ENCODE peak calls at places on chromosomes 3 and 15, in four cellular contexts. O is Panc1, F is H1, T is uterus. B is an unnamed sample.
A peak's percentile ranks its signal among the peaks of the same experiment; 100 is the strongest.

GRCh38 chr3:10507331-10507730 is 1.9 kb upstream of the ATP2B2 start:
- DNase-seq in O (no peak), F (no peak), T (no peak), B (no peak)

GRCh38 chr3:51992017-51992682 is 3.5 kb downstream of the RPL29 start:
- DNase-seq in O (no peak), F (no peak), T (no peak), B (no peak)

GRCh38 chr15:80375968-80376891 is 28.0 kb upstream of the ARNT2 start:
- DNase-seq in O (no peak), F (no peak), T (no peak), B (no peak)

GRCh38 chr3:23734481-23734880 is 71.3 kb upstream of the UBE2E1 start:
- DNase-seq in O (no peak), F (no peak), T (no peak), B (no peak)

GRCh38 chr15:72534522-72534921 is 60.4 kb downstream of the ARIH1 start:
- DNase-seq in O (no peak), F (no peak), T (no peak), B (no peak)

GRCh38 chr3:3902156-3902555 is 102.9 kb downstream of the LRRN1 start:
- DNase-seq in O (no peak), F (no peak), T (no peak), B (no peak)

GRCh38 chr15:77420610-77421369 is at the start of gene HMG20A:
- DNase-seq in O (peak; percentile 76), F (no peak), T (peak; percentile 72), B (peak; percentile 69)

GRCh38 chr3:67692621-67693020 is 38.2 kb upstream of the SUCLG2 start:
- DNase-seq in O (no peak), F (no peak), T (no peak), B (no peak)

GRCh38 chr3:152638707-152639450 is 196.1 kb upstream of the P2RY1 start:
- DNase-seq in O (no peak), F (no peak), T (peak; percentile 72), B (no peak)

GRCh38 chr3:78402720-78403119 is 1362.8 kb downstream of the ROBO2 start:
- DNase-seq in O (no peak), F (no peak), T (no peak), B (no peak)

GRCh38 chr3:42735021-42735420 is 32.4 kb upstream of the HHATL start:
- DNase-seq in O (no peak), F (no peak), T (no peak), B (no peak)

GRCh38 chr15:63500265-63501250 is 3.8 kb upstream of the USP3 start:
- DNase-seq in O (no peak), F (no peak), T (no peak), B (no peak)

GRCh38 chr3:177521305-177521704 is 324.0 kb upstream of the TBL1XR1 start:
- DNase-seq in O (no peak), F (peak; percentile 33), T (no peak), B (no peak)
- TF ChIP-seq CTCF in O (no peak), F (peak; percentile 53), T (no peak), B (peak; percentile 12)

GRCh38 chr3:41600616-41601015 is 361.3 kb downstream of the ULK4 start:
- DNase-seq in O (no peak), F (no peak), T (no peak), B (no peak)
- H3K27ac ChIP-seq in O (no peak overlapping the region), F (no peak overlapping the region), T (no peak overlapping the region), B (no peak overlapping the region)

DNA sequence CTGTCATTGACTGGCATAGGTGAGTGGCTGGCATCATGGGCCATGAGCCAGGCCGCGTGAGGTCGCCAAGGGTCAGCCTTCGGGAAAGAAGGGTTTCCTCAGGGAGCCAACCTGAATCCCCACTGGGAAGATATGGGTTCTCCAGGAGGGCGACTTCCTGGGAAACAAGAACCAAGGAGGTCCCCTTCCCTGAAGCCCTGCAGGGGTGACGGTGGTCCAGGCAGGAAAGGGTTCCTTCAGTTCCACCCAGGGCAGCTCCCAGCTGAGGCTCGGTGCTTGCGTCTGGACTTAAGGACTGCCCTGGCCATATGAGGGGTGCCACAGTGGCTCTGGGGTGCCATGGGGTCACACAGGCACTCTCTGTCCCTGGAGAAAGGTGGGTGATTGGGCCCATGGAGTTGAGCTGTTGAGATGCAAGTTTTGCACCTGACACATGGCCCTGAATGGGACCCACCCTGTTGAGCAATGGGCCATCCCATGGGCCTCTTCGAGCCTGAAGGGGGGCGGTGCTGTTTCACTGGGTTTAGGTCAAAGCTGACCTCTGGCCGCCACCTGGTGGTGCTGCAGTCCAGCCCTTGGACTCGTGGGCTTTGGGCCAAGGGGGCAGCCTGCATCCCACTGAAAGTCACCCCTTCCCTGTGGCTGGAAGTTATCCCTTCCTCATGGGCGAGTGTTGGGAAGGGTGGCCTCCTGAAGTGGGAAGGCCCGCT is 228.1 kb downstream of the SNRPN start:
- DNase-seq in O (no peak), F (no peak), T (no peak), B (no peak)
- H3K9me3 ChIP-seq in O (no peaks in the 10 kb centered on the region), F (peaks cover 68% of the 10 kb centered on the region), T (no peaks in the 10 kb centered on the region), B (no peaks in the 10 kb centered on the region)

GRCh38 chr15:66155065-66155464 is 98.5 kb downstream of the MEGF11 start:
- DNase-seq in O (no peak), F (no peak), T (no peak), B (no peak)

GRCh38 chr15:66153549-66154415 is 99.8 kb downstream of the MEGF11 start:
- DNase-seq in O (no peak), F (no peak), T (no peak), B (peak; percentile 23)

GRCh38 chr15:66152650-66153049 is 100.9 kb downstream of the MEGF11 start:
- DNase-seq in O (no peak), F (no peak), T (no peak), B (no peak)

GRCh38 chr15:66154581-66154980 is 99.0 kb downstream of the MEGF11 start:
- DNase-seq in O (no peak), F (no peak), T (no peak), B (no peak)

GRCh38 chr15:66156310-66156975 is 97.1 kb downstream of the MEGF11 start:
- DNase-seq in O (no peak), F (no peak), T (no peak), B (no peak)
- TF ChIP-seq CTCF in O (no peak), F (no peak), T (no peak), B (no peak)

GRCh38 chr15:101355678-101356464 is 60.8 kb upstream of the SNRPA1 start:
- DNase-seq in O (no peak), F (no peak), T (no peak), B (no peak)

GRCh38 chr15:101359365-101359947 is 64.4 kb upstream of the SNRPA1 start:
- DNase-seq in O (peak; percentile 30), F (no peak), T (no peak), B (no peak)

GRCh38 chr15:101358895-101359294 is 63.8 kb upstream of the SNRPA1 start:
- DNase-seq in O (no peak), F (no peak), T (no peak), B (no peak)

GRCh38 chr15:101357333-101357732 is 62.3 kb upstream of the SNRPA1 start:
- DNase-seq in O (no peak), F (no peak), T (no peak), B (no peak)

DNA sequence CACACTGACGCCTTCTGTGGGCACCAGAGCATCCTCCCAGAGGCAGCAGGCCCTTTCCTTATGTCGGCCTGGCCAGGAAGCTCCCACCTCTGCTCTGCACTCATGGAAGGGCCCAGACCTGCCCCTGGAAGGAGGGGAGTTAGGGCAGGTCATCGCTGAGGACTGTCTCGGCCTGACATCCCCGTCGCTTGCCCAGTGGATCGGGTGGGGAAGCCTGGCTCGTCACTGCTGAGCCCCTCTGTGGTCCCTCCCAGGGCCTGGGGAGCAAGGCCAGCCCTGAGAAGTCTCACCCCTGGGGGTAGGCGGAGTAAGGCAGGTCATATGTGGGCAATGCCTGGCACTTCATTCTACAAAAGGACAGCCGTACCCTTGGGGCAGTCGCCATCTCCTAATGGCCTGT is 62.8 kb upstream of the SNRPA1 start:
- DNase-seq in O (no peak), F (no peak), T (no peak), B (no peak)
- H3K27ac ChIP-seq in O (no peak overlapping the region), F (no peak overlapping the region), T (no peak overlapping the region), B (no peak overlapping the region)

GRCh38 chr15:25055356-25056068 is 100.7 kb downstream of the SNRPN start:
- DNase-seq in O (no peak), F (no peak), T (peak; percentile 8), B (peak; percentile 20)

GRCh38 chr15:25054329-25054728 is 99.5 kb downstream of the SNRPN start:
- DNase-seq in O (no peak), F (no peak), T (peak; percentile 10), B (no peak)

GRCh38 chr15:25053000-25053815 is 98.4 kb downstream of the SNRPN start:
- DNase-seq in O (no peak), F (no peak), T (peak; percentile 4), B (no peak)

GRCh38 chr15:25056484-25057429 is 102.0 kb downstream of the SNRPN start:
- DNase-seq in O (no peak), F (no peak), T (peak; percentile 11), B (no peak)

GRCh38 chr15:25054943-25055342 is 100.2 kb downstream of the SNRPN start:
- DNase-seq in O (no peak), F (no peak), T (no peak), B (no peak)
- H3K9me3 ChIP-seq in O (peaks cover 73% of the 10 kb centered on the region), F (peaks cover 93% of the 10 kb centered on the region), T (peaks cover 99% of the 10 kb centered on the region), B (no peaks in the 10 kb centered on the region)